ENCODE peak calls at places on chromosomes 7 and 10, in eight cellular contexts. W is fibroblast of the aortic adventitia, B is pancreas, U is fibroblast of pulmonary artery, J is breast epithelium, N is WTC11, L is RWPE1, O is nephron progenitor cell. T is an unnamed sample.

GRCh38 chr7:149728491-149729375 is 44.7 kb downstream of the ZNF467 start:
- DNase-seq in U (no peak), O (no peak), B (no peak), N (no peak), L (no peak), W (no peak), J (no peak), T (no peak)

GRCh38 chr10:35412900-35413491 is 76.7 kb downstream of the CCNY start:
- DNase-seq in B (no peak), W (peak; percentile 36), O (no peak), U (peak; percentile 35), L (peak; percentile 86), J (no peak), N (no peak), T (no peak)

GRCh38 chr7:99733448-99733847 is 1.5 kb downstream of the CYP3A7 start:
- DNase-seq in J (no peak), U (no peak), B (no peak), L (no peak), N (peak; percentile 23), W (no peak), O (peak; percentile 5), T (no peak)

GRCh38 chr10:15571570-15571969 is 148.2 kb downstream of the ITGA8 start:
- DNase-seq in L (no peak), N (no peak), B (no peak), W (peak; percentile 75), U (peak; percentile 87), J (no peak), O (no peak), T (peak; percentile 89)

GRCh38 chr7:80379034-80379433 is 132.8 kb downstream of the GNAT3 start:
- DNase-seq in N (no peak), U (peak; percentile 69), O (no peak), B (no peak), W (peak; percentile 82), L (peak; percentile 49), J (no peak), T (peak; percentile 68)

GRCh38 chr10:106500585-106501525 is 663.7 kb downstream of the SORCS1 start:
- DNase-seq in U (peak; percentile 24), B (no peak), O (no peak), W (no peak), N (no peak), L (no peak), J (no peak), T (no peak)

GRCh38 chr7:102992820-102993531 is 80.2 kb downstream of the LRRC17 start:
- DNase-seq in U (peak; percentile 82), L (peak; percentile 19), J (no peak), W (peak; percentile 96), B (peak; percentile 42), N (no peak), O (no peak), T (peak; percentile 74)

GRCh38 chr10:124524991-124525653 is 63.5 kb downstream of the LHPP start:
- DNase-seq in N (peak; percentile 11), L (peak; percentile 70), B (no peak), O (no peak), U (no peak), W (peak; percentile 52), J (peak; percentile 46), T (peak; percentile 60)

GRCh38 chr10:77393821-77394501 is 243.6 kb downstream of the KCNMA1 start:
- DNase-seq in J (no peak), U (no peak), O (no peak), B (no peak), N (no peak), W (no peak), L (peak; percentile 36), T (no peak)

GRCh38 chr10:5343979-5344378 is 20.8 kb upstream of the UCN3 start:
- DNase-seq in J (no peak), W (no peak), B (no peak), O (no peak), U (no peak), N (no peak), L (no peak), T (no peak)

GRCh38 chr10:5343092-5343491 is 21.7 kb upstream of the UCN3 start:
- DNase-seq in O (no peak), J (no peak), N (no peak), B (no peak), U (no peak), W (no peak), L (no peak), T (no peak)

GRCh38 chr10:5343561-5343960 is 21.2 kb upstream of the UCN3 start:
- DNase-seq in B (no peak), W (no peak), L (no peak), J (no peak), N (no peak), O (no peak), U (peak; percentile 16), T (peak; percentile 6)

GRCh38 chr10:5346881-5347280 is 17.9 kb upstream of the UCN3 start:
- DNase-seq in O (no peak), L (no peak), W (no peak), N (no peak), U (no peak), J (no peak), B (no peak), T (no peak)

DNA sequence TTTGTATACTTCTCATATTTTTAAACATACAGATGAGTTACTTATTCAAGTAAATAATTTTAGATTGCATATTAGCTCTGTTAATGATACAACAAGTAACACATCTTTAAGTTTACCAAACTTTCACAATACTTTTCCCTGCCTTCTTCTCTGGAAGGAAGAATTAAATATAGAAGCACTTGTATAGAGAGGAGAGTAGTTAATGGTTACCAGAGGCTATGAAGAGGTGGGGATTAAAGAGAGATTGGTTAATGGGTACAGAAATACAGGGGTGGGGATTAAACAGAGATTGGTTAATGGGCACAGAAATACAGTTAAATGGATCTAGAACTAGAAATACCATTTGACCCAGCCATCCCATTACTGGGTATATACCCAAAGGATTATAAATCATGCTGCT is 20.0 kb upstream of the UCN3 start:
- DNase-seq in N (no peak), W (no peak), B (no peak), O (no peak), J (no peak), L (no peak), U (no peak), T (no peak)
- TF ChIP-seq CTCF in N (no peak), W (no peak), B (no peak), O (no peak), J (no peak), L (no peak), U (no peak), T (no peak)

GRCh38 chr7:18873674-18874341 is 243.6 kb downstream of the TWIST1 start:
- DNase-seq in N (peak; percentile 41), J (no peak), W (peak; percentile 39), B (no peak), L (peak; percentile 16), O (peak; percentile 16), U (peak; percentile 37), T (peak; percentile 42)
- TF ChIP-seq CTCF in N (peak; percentile 36), J (no peak), W (peak; percentile 52), B (no peak), L (peak; percentile 18), O (peak; percentile 43), U (peak; percentile 40), T (peak; percentile 54)

DNA sequence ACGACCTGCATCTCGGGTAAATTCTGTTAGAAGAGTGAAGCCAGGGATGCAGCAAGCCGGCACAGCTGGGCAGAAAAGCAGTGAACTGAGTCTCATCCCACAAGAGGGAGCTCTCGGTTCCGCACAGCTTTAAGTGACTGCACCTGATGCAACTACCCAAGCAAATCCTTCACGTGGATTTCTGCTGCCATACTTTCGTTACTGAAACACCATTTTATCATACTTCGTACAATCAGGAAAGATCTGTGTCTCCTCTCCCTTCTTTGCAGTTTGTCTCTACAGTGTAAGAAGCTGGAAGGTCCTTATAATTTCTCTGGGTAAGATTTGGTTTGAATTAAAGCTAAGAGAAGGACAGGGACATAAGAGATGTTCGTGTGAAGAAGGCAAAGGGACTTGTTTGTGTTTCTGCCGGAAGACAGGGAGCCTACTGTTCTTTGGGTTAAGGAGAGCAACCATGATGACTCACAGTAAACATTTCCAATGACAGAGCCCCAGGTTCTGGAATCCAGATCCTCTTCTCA is 427.0 kb downstream of the GPAM start:
- DNase-seq in N (peak; percentile 74), B (peak; percentile 18), L (no peak), J (no peak), U (no peak), O (peak; percentile 53), W (peak; percentile 49), T (peak; percentile 72)
- TF ChIP-seq CTCF in N (peak; percentile 23), B (no peak), L (peak; percentile 14), J (no peak), U (no peak), O (peak; percentile 50), W (peak; percentile 51), T (peak; percentile 53)

DNA sequence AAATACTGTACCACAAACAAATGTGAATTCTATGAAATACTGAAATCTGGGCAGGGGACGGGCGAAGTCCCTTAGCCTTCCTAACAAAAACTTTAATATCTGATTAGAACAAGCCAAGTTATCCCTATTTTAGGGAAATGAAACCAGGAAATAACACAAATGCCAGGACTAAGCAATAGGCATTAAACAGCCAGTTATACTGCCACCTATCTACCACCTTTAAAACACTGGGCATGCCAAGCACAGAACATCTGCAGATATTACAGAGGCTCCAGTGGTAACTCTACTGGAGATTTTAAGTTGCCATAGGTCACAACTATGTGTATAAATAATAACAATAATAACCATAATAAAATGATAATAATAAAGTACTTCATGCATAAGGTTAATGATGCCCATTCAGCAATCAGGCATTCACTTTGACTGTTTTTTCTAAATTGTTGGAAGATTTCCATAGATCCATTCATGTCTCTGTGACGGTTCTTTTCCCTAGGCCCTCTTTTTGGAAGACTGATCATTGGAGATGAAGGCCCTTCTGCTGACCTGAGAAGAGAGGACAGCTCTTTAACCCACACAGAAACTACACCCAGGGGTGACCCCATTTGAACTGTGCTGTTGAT is 195.7 kb downstream of the CACNA2D1 start:
- DNase-seq in B (no peak), L (no peak), U (peak; percentile 36), N (no peak), O (no peak), J (no peak), W (peak; percentile 41), T (peak; percentile 34)
- TF ChIP-seq CTCF in B (no peak), L (peak; percentile 33), U (peak; percentile 70), N (peak; percentile 19), O (peak; percentile 5), J (no peak), W (peak; percentile 72), T (peak; percentile 74)

GRCh38 chr10:100304414-100304813 is 17.9 kb upstream of the BLOC1S2 start:
- DNase-seq in B (no peak), W (no peak), O (no peak), U (no peak), N (no peak), J (no peak), L (no peak), T (no peak)
- TF ChIP-seq CTCF in B (no peak), W (no peak), O (no peak), U (no peak), N (no peak), J (no peak), L (no peak), T (no peak)

GRCh38 chr10:32961892-32962369 is 3.9 kb upstream of the ITGB1 start:
- DNase-seq in L (peak; percentile 67), J (no peak), U (peak; percentile 92), B (no peak), W (peak; percentile 89), N (no peak), O (no peak), T (peak; percentile 95)
- TF ChIP-seq CTCF in L (no peak), J (no peak), U (peak; percentile 35), B (no peak), W (peak; percentile 40), N (no peak), O (no peak), T (peak; percentile 31)

GRCh38 chr10:50988792-50989191 is 85.5 kb upstream of the PRKG1 start:
- DNase-seq in W (peak; percentile 80), U (peak; percentile 69), J (no peak), N (no peak), O (no peak), B (no peak), L (no peak), T (peak; percentile 67)
- TF ChIP-seq CTCF in W (peak; percentile 43), U (peak; percentile 47), J (no peak), N (peak; percentile 36), O (peak; percentile 49), B (no peak), L (peak; percentile 61), T (peak; percentile 36)